ENCODE peak calls at places on chromosomes 13 and 19, in six cellular contexts. Y is IMR-90, B is heart left ventricle, G is transverse colon, N is uterus, E is vagina. U is an unnamed sample.

GRCh38 chr13:97640236-97640635 is 206.3 kb downstream of the RAP2A start:
- DNase-seq in Y (no peak), B (no peak), G (no peak), N (no peak), E (no peak), U (no peak)

GRCh38 chr19:38135150-38135998 is 88.6 kb downstream of the DPF1 start:
- DNase-seq in Y (peak), B (no peak), G (no peak), N (no peak), E (no peak), U (no peak)

GRCh38 chr13:27627377-27627776 is 5.7 kb downstream of the POLR1D start:
- DNase-seq in Y (no peak), B (no peak), G (no peak), N (no peak), E (no peak), U (no peak)

GRCh38 chr19:49408816-49409440 is 14.3 kb downstream of the PTH2 start:
- DNase-seq in Y (no peak), B (no peak), G (no peak), N (no peak), E (no peak), U (no peak)

GRCh38 chr13:63435668-63436275 is 2020.1 kb upstream of the PCDH20 start:
- DNase-seq in Y (peak), B (no peak), G (no peak), N (no peak), E (no peak), U (no peak)

GRCh38 chr19:30225615-30226463 is 146.3 kb upstream of the ZNF536 start:
- DNase-seq in Y (no peak), B (no peak), G (no peak), N (no peak), E (no peak), U (no peak)

GRCh38 chr19:47651132-47651531 is 42.2 kb downstream of the BICRA start:
- DNase-seq in Y (no peak), B (no peak), G (no peak), N (no peak), E (no peak), U (no peak)

GRCh38 chr19:32459199-32459865 is 53.8 kb downstream of the DPY19L3 start:
- DNase-seq in Y (no peak), B (no peak), G (no peak), N (no peak), E (no peak), U (no peak)

GRCh38 chr19:35977446-35978222 is 17.4 kb upstream of the SDHAF1 start:
- DNase-seq in Y (no peak), B (no peak), G (no peak), N (no peak), E (no peak), U (no peak)

GRCh38 chr13:63625869-63626268 is 2210.2 kb upstream of the PCDH20 start:
- DNase-seq in Y (peak), B (no peak), G (no peak), N (no peak), E (no peak), U (no peak)

GRCh38 chr19:14775855-14776254 is 2.5 kb downstream of the ADGRE2 start:
- DNase-seq in Y (no peak), B (peak), G (peak), N (no peak), E (no peak), U (no peak)

GRCh38 chr13:97982286-97982685 is 28.8 kb downstream of the IPO5 start:
- DNase-seq in Y (peak), B (no peak), G (no peak), N (no peak), E (no peak), U (no peak)

GRCh38 chr13:50290186-50290585 is 274.9 kb downstream of the KCNRG start:
- DNase-seq in Y (no peak), B (no peak), G (no peak), N (no peak), E (no peak), U (no peak)

GRCh38 chr19:51102991-51103390 is 5.2 kb downstream of the CTU1 start:
- DNase-seq in Y (no peak), B (no peak), G (no peak), N (no peak), E (no peak), U (no peak)

GRCh38 chr13:31846182-31846938 is 107.0 kb downstream of the RXFP2 start:
- DNase-seq in Y (peak), B (peak), G (peak), N (peak), E (no peak), U (peak)

GRCh38 chr19:15466851-15467733 is 2.7 kb upstream of the RASAL3 start:
- DNase-seq in Y (peak), B (no peak), G (peak), N (no peak), E (no peak), U (no peak)

GRCh38 chr13:50404769-50405168 is 389.5 kb downstream of the KCNRG start:
- DNase-seq in Y (no peak), B (no peak), G (no peak), N (no peak), E (no peak), U (no peak)

DNA sequence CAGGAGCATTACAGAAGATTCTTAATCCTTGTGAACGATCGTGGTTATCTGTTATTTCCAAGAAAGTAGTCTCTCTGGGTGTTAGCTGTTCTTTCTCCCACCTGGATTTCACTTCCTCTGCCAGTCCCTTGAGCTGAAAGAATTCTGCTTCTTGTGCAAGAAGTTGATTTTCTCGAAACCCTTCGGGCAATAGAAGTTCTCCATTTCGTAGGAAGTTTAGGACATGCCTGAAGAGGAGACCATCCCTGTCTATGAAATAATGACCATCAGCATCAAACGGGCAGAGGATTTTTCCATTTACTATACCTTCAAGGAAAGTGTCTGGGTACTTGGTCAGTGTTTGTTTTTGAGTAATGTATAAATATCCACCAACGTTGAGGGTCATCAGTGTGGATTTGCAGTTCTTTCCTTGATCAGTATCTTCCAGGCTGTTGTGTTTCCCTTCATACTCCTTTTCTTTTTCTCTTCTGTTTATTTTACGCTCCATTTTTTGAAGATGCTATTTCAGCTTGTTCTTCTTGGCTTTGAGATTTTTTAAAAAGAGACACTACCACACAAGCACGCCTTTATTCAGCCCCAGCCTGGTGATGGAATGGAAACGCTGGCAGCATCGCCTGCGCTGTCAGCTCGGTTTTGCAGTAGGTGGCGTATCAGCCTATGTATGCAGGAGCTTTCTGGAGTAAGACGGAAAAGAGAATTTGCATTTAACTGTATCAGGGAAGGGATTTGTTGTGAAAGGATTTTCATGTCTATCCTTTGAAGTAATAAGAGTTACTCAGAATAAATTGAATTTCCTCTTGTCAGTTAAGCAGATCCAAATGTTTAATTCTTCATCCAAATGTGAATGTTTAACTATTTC is 6.5 kb downstream of the KCTD4 start:
- DNase-seq in Y (peak), B (peak), G (peak), N (no peak), E (no peak), U (no peak)
- TF ChIP-seq CTCF in Y (peak), B (no peak), G (no peak), N (no peak), E (no peak), U (no peak)

GRCh38 chr19:13154911-13155471 is 4.8 kb downstream of the IER2 start:
- DNase-seq in Y (peak), B (peak), G (peak), N (peak), E (peak), U (peak)
- TF ChIP-seq POLR2A in Y (no peak), B (no peak), G (peak), N (no peak), E (no peak), U (peak)

GRCh38 chr19:54882758-54883157 is 8.7 kb downstream of the FCAR start:
- DNase-seq in Y (no peak), B (no peak), G (no peak), N (no peak), E (no peak), U (no peak)
- TF ChIP-seq CTCF in Y (no peak), B (no peak), G (no peak), N (no peak), E (no peak), U (no peak)

DNA sequence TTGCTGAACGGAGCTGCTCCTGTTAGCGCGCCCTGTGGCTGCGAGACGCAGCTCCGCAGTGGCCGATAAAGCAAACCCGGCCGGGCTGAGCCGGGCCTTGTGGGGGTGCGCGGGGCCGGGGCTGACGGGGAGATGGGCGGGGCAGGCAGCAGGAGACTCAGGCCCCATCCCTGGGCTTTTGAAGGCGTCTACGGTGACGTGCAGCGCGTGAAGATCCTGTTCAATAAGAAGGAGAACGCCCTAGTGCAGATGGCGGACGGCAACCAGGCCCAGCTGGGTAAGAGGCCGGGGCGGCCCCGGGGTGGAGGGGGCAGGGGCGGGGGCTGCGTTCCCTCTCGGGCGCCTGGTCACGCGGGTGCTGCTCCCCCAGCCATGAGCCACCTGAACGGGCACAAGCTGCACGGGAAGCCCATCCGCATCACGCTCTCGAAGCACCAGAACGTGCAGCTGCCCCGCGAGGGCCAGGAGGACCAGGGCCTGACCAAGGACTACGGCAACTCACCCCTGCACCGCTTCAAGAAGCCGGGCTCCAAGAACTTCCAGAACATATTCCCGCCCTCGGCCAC is 11.0 kb downstream of the PTBP1 start:
- DNase-seq in Y (no peak), B (peak), G (no peak), N (no peak), E (no peak), U (no peak)
- TF ChIP-seq POLR2A in Y (no peak), B (no peak), G (no peak), N (no peak), E (no peak), U (no peak)

DNA sequence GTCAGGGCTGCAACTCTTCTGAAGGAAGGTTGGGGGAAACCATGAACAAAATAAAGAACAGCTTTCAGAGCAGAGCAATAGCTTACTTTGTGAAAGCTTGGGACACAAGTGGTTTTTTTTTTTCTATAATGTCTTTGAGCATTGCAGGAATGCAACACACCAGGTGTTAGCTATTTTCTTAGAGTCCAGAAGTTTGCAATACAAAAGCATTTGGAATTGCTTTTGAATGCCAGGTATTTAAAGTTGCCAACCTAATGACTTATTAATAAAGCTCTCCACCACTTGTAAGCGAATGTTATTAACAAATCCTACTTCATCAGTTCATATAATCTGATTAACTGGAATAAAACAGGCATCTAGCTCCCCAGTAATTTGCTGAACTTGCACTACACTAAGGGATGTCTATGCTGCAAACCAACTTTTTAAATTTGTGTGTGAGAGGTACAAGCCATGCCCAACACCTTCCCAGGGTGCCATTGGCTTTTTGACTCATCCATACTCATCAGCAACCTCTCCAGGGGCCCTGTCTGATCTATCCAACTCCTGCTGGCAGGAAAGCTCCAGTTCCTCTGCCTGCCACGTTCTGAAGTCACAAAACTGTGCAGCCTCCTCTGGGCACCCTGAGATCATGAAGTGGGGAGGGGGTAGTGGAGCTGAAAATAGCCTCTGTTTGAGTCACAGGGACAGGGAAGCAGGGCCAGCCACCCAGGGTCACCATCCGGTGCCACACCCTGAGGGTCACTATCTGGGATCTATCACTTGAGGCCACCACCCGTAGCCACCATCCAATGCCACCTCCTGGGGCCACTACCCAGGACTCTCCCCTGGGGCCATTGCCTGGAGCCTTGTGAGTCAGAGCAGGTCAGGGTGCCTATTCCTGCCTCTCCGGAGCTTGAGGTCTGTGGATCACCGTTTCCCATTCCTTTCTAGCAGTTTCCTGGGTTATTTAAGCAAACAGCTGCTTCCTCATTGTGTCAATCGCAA is 172.3 kb downstream of the NUFIP1 start:
- DNase-seq in Y (peak), B (no peak), G (no peak), N (no peak), E (no peak), U (no peak)
- TF ChIP-seq CTCF in Y (no peak), B (no peak), G (no peak), N (no peak), E (no peak), U (no peak)

GRCh38 chr19:10259162-10259905 is 7.3 kb downstream of the MRPL4 start:
- DNase-seq in Y (peak), B (peak), G (peak), N (peak), E (no peak), U (peak)

GRCh38 chr19:10260141-10260584 is 8.1 kb downstream of the MRPL4 start:
- DNase-seq in Y (no peak), B (no peak), G (no peak), N (no peak), E (no peak), U (no peak)

GRCh38 chr19:10256551-10256950 is 4.5 kb downstream of the MRPL4 start:
- DNase-seq in Y (no peak), B (no peak), G (no peak), N (no peak), E (no peak), U (no peak)

GRCh38 chr19:10256970-10257615 is 5.1 kb downstream of the MRPL4 start:
- DNase-seq in Y (no peak), B (no peak), G (no peak), N (no peak), E (no peak), U (no peak)

DNA sequence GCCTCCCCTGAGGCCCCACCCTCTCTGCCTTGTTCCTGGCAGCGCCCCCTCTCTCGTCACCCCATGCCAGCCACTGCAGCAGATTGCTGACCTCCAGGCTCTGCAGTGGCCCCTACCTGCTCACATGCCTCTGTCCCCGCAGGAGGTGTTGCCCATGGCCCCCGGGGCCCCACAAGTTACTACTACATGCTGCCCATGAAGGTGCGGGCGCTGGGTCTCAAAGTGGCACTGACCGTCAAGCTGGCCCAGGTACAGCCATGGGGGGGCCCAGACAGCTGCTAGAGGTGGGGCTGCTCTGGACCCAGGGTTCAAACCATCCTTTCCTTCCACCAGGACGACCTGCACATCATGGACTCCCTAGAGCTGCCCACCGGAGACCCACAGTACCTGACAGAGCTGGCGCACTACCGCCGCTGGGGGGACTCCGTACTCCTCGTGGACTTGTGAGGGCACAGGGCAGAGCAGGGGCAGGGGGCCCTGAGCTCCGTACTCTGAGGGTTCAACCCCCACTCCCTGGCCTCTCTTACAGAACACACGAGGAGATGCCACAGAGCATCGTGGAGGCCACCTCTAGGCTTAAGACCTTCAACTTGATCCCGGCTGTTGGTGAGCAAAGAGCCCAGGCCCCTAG is 6.2 kb downstream of the MRPL4 start:
- DNase-seq in Y (no peak), B (no peak), G (no peak), N (no peak), E (no peak), U (no peak)
- TF ChIP-seq POLR2A in Y (no peak), B (no peak), G (no peak), N (no peak), E (no peak), U (no peak)

DNA sequence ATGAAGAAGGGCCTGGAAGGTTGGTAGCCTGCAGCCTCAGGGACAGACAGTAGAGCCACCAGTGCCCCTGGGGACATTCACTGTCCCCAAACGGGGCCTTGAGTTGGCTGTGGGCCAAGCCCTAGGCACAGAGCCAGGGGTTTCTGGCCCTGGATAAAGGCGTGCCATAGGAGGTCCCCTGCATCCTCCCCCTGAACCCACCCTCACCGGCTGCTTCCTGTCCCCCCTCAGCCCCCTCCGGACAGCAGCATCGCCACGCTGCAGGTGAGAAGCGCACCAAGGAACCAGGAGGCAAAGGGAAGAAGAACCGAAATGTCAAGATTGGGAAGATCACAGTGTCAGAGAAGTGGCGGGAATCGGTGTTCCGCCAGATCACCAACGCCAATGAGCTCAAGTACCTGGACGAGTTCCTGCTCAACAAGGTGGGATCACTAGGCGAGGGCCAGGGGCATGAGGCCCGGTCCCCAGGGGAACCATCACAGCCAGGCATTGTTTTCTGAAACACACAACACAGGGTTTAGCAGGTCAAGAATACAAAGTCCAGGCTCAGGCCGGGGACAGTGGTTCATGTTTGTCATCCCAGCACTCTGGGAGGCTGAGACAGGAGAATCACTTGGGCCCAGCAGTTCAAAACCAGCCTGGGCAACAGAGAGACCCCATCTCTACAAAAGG is 14.6 kb upstream of the USE1 start:
- DNase-seq in Y (no peak), B (no peak), G (no peak), N (no peak), E (no peak), U (no peak)
- TF ChIP-seq CTCF in Y (no peak), B (no peak), G (no peak), N (no peak), E (no peak), U (no peak)

U was measured in prostate gland.